ENCODE peak calls at places on chromosomes 1 and 21, in seven cellular contexts. J is cardiac muscle cell; Z is mucosa of descending colon; S is CD8-positive, alpha-beta T cell; K is esophagus muscularis mucosa; H is AG04449; Q is prostate gland. T is an unnamed sample.

GRCh38 chr1:228014235-228014930 is 7.6 kb downstream of the WNT3A start:
- DNase-seq in J (peak; percentile 92), Z (peak; percentile 14), S (no peak), K (no peak), H (no peak), Q (peak; percentile 80), T (no peak)

GRCh38 chr1:208233546-208233945 is 10.6 kb downstream of the PLXNA2 start:
- DNase-seq in J (no peak), Z (peak; percentile 64), S (no peak), K (no peak), H (no peak), Q (peak; percentile 36), T (no peak)

GRCh38 chr21:34199121-34199910 is 125.9 kb downstream of the MRPS6 start:
- DNase-seq in J (no peak), Z (no peak), S (no peak), K (peak; percentile 87), H (no peak), Q (no peak), T (no peak)

GRCh38 chr1:154862927-154863701 is 7.0 kb downstream of the KCNN3 start:
- DNase-seq in J (no peak), Z (no peak), S (no peak), K (no peak), H (no peak), Q (no peak), T (no peak)

GRCh38 chr1:178919581-178919980 is 48.7 kb upstream of the ANGPTL1 start:
- DNase-seq in J (no peak), Z (no peak), S (no peak), K (no peak), H (no peak), Q (no peak), T (no peak)

GRCh38 chr1:21299007-21299406 is 8.7 kb upstream of the ECE1 start:
- DNase-seq in J (no peak), Z (peak; percentile 70), S (no peak), K (no peak), H (no peak), Q (no peak), T (no peak)

GRCh38 chr1:212915245-212916091 is 34.9 kb upstream of the VASH2 start:
- DNase-seq in J (peak; percentile 90), Z (no peak), S (no peak), K (no peak), H (no peak), Q (no peak), T (no peak)

GRCh38 chr1:245310605-245311531 is 156.1 kb downstream of the KIF26B start:
- DNase-seq in J (peak; percentile 70), Z (no peak), S (no peak), K (no peak), H (no peak), Q (no peak), T (peak; percentile 22)

GRCh38 chr1:175481126-175482071 is 262.0 kb downstream of the TNR start:
- DNase-seq in J (peak; percentile 54), Z (no peak), S (no peak), K (no peak), H (no peak), Q (no peak), T (peak; percentile 7)

GRCh38 chr1:21659099-21659923 is 9.8 kb downstream of the RAP1GAP start:
- DNase-seq in J (peak; percentile 69), Z (peak; percentile 85), S (peak; percentile 65), K (no peak), H (no peak), Q (peak; percentile 75), T (no peak)

GRCh38 chr1:2405588-2406295 is 6.6 kb downstream of the PEX10 start:
- DNase-seq in J (no peak), Z (no peak), S (no peak), K (no peak), H (no peak), Q (no peak), T (no peak)

GRCh38 chr21:17334478-17334877 is 178.4 kb upstream of the CXADR start:
- DNase-seq in J (no peak), Z (no peak), S (no peak), K (no peak), H (no peak), Q (no peak), T (no peak)

GRCh38 chr21:18636897-18637296 is 233.3 kb upstream of the TMPRSS15 start:
- DNase-seq in J (no peak), Z (no peak), S (no peak), K (no peak), H (no peak), Q (no peak), T (no peak)

GRCh38 chr1:168636200-168636599 is 59.8 kb downstream of the XCL1 start:
- DNase-seq in J (no peak), Z (no peak), S (no peak), K (no peak), H (no peak), Q (no peak), T (no peak)

GRCh38 chr1:86731416-86731815 is 27.0 kb downstream of the SH3GLB1 start:
- DNase-seq in J (no peak), Z (no peak), S (no peak), K (no peak), H (no peak), Q (no peak), T (no peak)

GRCh38 chr1:194731025-194731424 is 1544.6 kb upstream of the B3GALT2 start:
- DNase-seq in J (no peak), Z (no peak), S (no peak), K (no peak), H (no peak), Q (no peak), T (no peak)

GRCh38 chr1:85200367-85200869 is 398 bp downstream of the SYDE2 start:
- DNase-seq in J (no peak), Z (no peak), S (peak; percentile 23), K (no peak), H (no peak), Q (peak; percentile 38), T (no peak)

GRCh38 chr1:85198864-85199263 is 2.0 kb downstream of the SYDE2 start:
- DNase-seq in J (no peak), Z (no peak), S (no peak), K (no peak), H (no peak), Q (no peak), T (no peak)

GRCh38 chr1:85200870-85201339 is at the start of gene SYDE2:
- DNase-seq in J (peak; percentile 81), Z (peak; percentile 89), S (peak; percentile 72), K (no peak), H (no peak), Q (peak; percentile 71), T (peak; percentile 89)

GRCh38 chr1:85199667-85200366 is 999 bp downstream of the SYDE2 start:
- DNase-seq in J (no peak), Z (no peak), S (no peak), K (no peak), H (no peak), Q (peak; percentile 20), T (no peak)

DNA sequence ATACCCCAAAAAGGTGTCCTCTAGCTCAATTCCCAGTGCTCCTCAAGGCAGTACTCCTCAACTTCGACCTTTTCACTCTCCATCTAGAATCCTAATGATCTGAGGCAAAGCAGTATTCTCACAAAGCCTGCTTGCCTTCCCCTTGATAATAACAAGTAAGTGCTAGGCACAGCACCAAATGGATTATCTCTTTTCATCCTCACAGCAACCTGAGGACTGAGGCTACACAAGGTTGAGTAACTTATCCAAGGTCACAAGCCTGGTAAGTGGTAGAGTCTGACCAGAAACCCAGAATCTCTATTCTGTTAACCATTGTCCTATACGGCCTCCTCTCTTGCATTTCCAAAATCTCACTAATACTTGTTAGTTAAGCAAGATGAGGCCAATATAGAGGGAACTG is 5.1 kb downstream of the SYDE2 start:
- DNase-seq in J (no peak), Z (no peak), S (no peak), K (no peak), H (no peak), Q (no peak), T (no peak)
- H3K4me3 ChIP-seq in J (peak overlapping the region; percentile 90), Z (no peak overlapping the region), S (no peak overlapping the region), K (peak overlapping the region; percentile 92), H (no peak overlapping the region), Q (no peak overlapping the region), T (no peak overlapping the region)

GRCh38 chr1:236280438-236281285 is 1.1 kb downstream of the ERO1B start:
- DNase-seq in J (no peak), Z (peak; percentile 44), S (peak; percentile 11), K (no peak), H (no peak), Q (peak; percentile 18), T (no peak)

GRCh38 chr1:236282159-236282716 is 480 bp upstream of the ERO1B start:
- DNase-seq in J (no peak), Z (no peak), S (no peak), K (no peak), H (no peak), Q (no peak), T (no peak)

GRCh38 chr1:236284291-236284711 is 2.5 kb upstream of the ERO1B start:
- DNase-seq in J (no peak), Z (no peak), S (no peak), K (no peak), H (no peak), Q (no peak), T (no peak)

GRCh38 chr1:236282719-236283118 is 961 bp upstream of the ERO1B start:
- DNase-seq in J (no peak), Z (no peak), S (no peak), K (no peak), H (no peak), Q (no peak), T (no peak)

GRCh38 chr1:236281286-236282158 is at the start of gene ERO1B:
- DNase-seq in J (peak; percentile 96), Z (peak; percentile 98), S (peak; percentile 96), K (peak; percentile 99), H (peak; percentile 54), Q (peak; percentile 96), T (peak; percentile 99)
- TF ChIP-seq CTCF in J (no peak), Z (no peak), S (no peak), K (no peak), H (no peak), Q (no peak), T (no peak)

GRCh38 chr1:89563957-89564604 is 39.5 kb downstream of the LRRC8B start:
- DNase-seq in J (no peak), Z (no peak), S (no peak), K (no peak), H (no peak), Q (no peak), T (peak; percentile 38)

GRCh38 chr1:89565521-89565920 is 40.9 kb downstream of the LRRC8B start:
- DNase-seq in J (no peak), Z (no peak), S (no peak), K (no peak), H (no peak), Q (no peak), T (no peak)

GRCh38 chr1:89567797-89568196 is 43.2 kb downstream of the LRRC8B start:
- DNase-seq in J (no peak), Z (no peak), S (no peak), K (no peak), H (no peak), Q (no peak), T (no peak)

DNA sequence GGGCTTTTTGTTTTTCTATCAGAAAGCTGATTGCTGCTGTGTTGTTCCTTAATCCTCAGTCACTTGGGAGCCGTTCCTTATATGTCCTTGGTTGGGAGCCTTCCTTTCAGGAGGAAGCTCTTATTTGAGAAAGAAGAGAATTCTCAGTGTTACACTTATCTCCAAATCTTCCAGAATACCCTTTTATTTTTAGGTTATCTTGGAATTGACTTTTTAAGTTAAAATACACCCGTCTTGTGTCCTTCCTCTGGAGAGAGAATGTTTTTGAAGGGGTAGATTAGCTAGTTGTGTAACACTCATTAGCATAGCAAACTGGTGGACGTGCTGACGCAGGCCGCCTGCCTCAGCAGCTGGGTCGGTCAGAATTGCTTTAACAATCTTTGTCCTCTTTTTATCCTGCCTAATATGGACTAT is 42.1 kb downstream of the LRRC8B start:
- DNase-seq in J (peak; percentile 82), Z (no peak), S (no peak), K (no peak), H (no peak), Q (no peak), T (no peak)
- H3K4me3 ChIP-seq in J (no peak overlapping the region), Z (no peak overlapping the region), S (no peak overlapping the region), K (peak overlapping the region; percentile 9), H (no peak overlapping the region), Q (no peak overlapping the region), T (no peak overlapping the region)

GRCh38 chr1:64654519-64655341 is 90.1 kb upstream of the RAVER2 start:
- DNase-seq in J (peak; percentile 48), Z (no peak), S (no peak), K (no peak), H (no peak), Q (no peak), T (peak; percentile 9)
- TF ChIP-seq CTCF in J (peak; percentile 17), Z (no peak), S (no peak), K (peak; percentile 36), H (no peak), Q (no peak), T (peak; percentile 14)

T was measured in foreskin fibroblast.